ENCODE peak calls at places on chromosome 14, in seven cellular contexts. K is stomach, C is uterus, F is endothelial cell of umbilical vein, H is testis, G is esophagus squamous epithelium, M is K562. W is an unnamed sample. For H3K4me1, the result is how much of the 10 kb centered on the place peaks cover.

GRCh38 chr14:20477211-20477876 is 8.1 kb downstream of the PNP start:
- DNase-seq in K (peak), C (no peak), F (peak), H (peak), G (no peak), M (no peak), W (no peak)

GRCh38 chr14:52185178-52185577 is 82.3 kb upstream of the PTGDR start:
- DNase-seq in K (no peak), C (no peak), F (no peak), H (no peak), G (no peak), M (no peak), W (no peak)

GRCh38 chr14:52023518-52023917 is 34.2 kb downstream of the RTRAF start:
- DNase-seq in K (no peak), C (peak), F (peak), H (no peak), G (no peak), M (no peak), W (peak)

GRCh38 chr14:95463173-95463901 is 53.1 kb downstream of the SYNE3 start:
- DNase-seq in K (peak), C (no peak), F (peak), H (no peak), G (no peak), M (no peak), W (peak)

GRCh38 chr14:99654235-99655000 is 9.5 kb downstream of the HHIPL1 start:
- DNase-seq in K (peak), C (peak), F (no peak), H (peak), G (no peak), M (no peak), W (no peak)

GRCh38 chr14:105381446-105382342 is 16.6 kb upstream of the TEX22 start:
- DNase-seq in K (no peak), C (no peak), F (no peak), H (no peak), G (no peak), M (no peak), W (no peak)

GRCh38 chr14:64727551-64728071 is 23.4 kb downstream of the PLEKHG3 start:
- DNase-seq in K (no peak), C (no peak), F (no peak), H (no peak), G (no peak), M (no peak), W (no peak)

GRCh38 chr14:95871531-95871930 is 5.1 kb upstream of the TUNAR start:
- DNase-seq in K (no peak), C (no peak), F (no peak), H (no peak), G (no peak), M (no peak), W (no peak)

GRCh38 chr14:52868911-52869611 is 77.7 kb upstream of the GNPNAT1 start:
- DNase-seq in K (no peak), C (no peak), F (no peak), H (no peak), G (no peak), M (no peak), W (no peak)

GRCh38 chr14:105865266-105865903 is 339.0 kb downstream of the TMEM121 start:
- DNase-seq in K (peak), C (peak), F (no peak), H (no peak), G (no peak), M (no peak), W (peak)

GRCh38 chr14:89621791-89622638 is 205.0 kb upstream of the FOXN3 start:
- DNase-seq in K (no peak), C (no peak), F (no peak), H (no peak), G (no peak), M (no peak), W (no peak)

GRCh38 chr14:106850913-106851825 is 1324.8 kb downstream of the TMEM121 start:
- DNase-seq in K (no peak), C (no peak), F (no peak), H (no peak), G (no peak), M (no peak), W (no peak)

GRCh38 chr14:75350505-75351060 is 72.0 kb downstream of the FOS start:
- DNase-seq in K (no peak), C (no peak), F (no peak), H (no peak), G (no peak), M (no peak), W (no peak)
- TF ChIP-seq POLR2A in K (no peak), C (no peak), F (no peak), H (no peak), G (no peak), M (no peak), W (no peak)

GRCh38 chr14:94394025-94394493 is 5.7 kb upstream of the SERPINA1 start:
- DNase-seq in K (no peak), C (no peak), F (no peak), H (no peak), G (no peak), M (no peak), W (no peak)
- H3K4me1 ChIP-seq in K (half or more), C (under half), F (under half), H (under half), G (under half), M (under half), W (under half)

GRCh38 chr14:49634547-49635334 is at the start of gene DNAAF2:
- DNase-seq in K (peak), C (peak), F (peak), H (peak), G (peak), M (peak), W (peak)
- TF ChIP-seq POLR2A in K (no peak), C (no peak), F (peak), H (no peak), G (no peak), M (peak), W (no peak)

GRCh38 chr14:36659010-36659821 is 2.4 kb upstream of the PAX9 start:
- DNase-seq in K (no peak), C (no peak), F (no peak), H (no peak), G (no peak), M (no peak), W (no peak)
- H3K4me1 ChIP-seq in K (half or more), C (under half), F (under half), H (under half), G (under half), M (under half), W (under half)